ENCODE peak calls at places on chromosomes 2 and 18, in seven cellular contexts. One of them, this sample, is unnamed.
A peak's percentile ranks its signal among the peaks of the same experiment; 100 is the strongest.

GRCh38 chr2:237695201-237695780 is 67.9 kb downstream of the LRRFIP1 start:
- DNase-seq in mesenchymal stem cell: peak; percentile 97
- DNase-seq in ovary: no peak
- DNase-seq in A673: peak; percentile 75
- DNase-seq in neuronal stem cell: no peak
- DNase-seq in Panc1: peak; percentile 83
- DNase-seq in adrenal gland: no peak
- DNase-seq in this sample: peak; percentile 97

GRCh38 chr18:33821503-33821902 is 243.5 kb downstream of the ASXL3 start:
- DNase-seq in mesenchymal stem cell: peak; percentile 46
- DNase-seq in ovary: no peak
- DNase-seq in A673: no peak
- DNase-seq in neuronal stem cell: no peak
- DNase-seq in Panc1: no peak
- DNase-seq in adrenal gland: no peak
- DNase-seq in this sample: no peak

GRCh38 chr2:153606623-153607022 is 128.1 kb upstream of the RPRM start:
- DNase-seq in mesenchymal stem cell: no peak
- DNase-seq in ovary: no peak
- DNase-seq in A673: no peak
- DNase-seq in neuronal stem cell: no peak
- DNase-seq in Panc1: no peak
- DNase-seq in adrenal gland: no peak
- DNase-seq in this sample: no peak

GRCh38 chr18:32661486-32662299 is 111.1 kb downstream of the KLHL14 start:
- DNase-seq in mesenchymal stem cell: peak; percentile 61
- DNase-seq in ovary: no peak
- DNase-seq in A673: peak; percentile 42
- DNase-seq in neuronal stem cell: no peak
- DNase-seq in Panc1: peak; percentile 33
- DNase-seq in adrenal gland: no peak
- DNase-seq in this sample: no peak

GRCh38 chr2:933734-934295 is 16.8 kb upstream of the SNTG2 start:
- DNase-seq in mesenchymal stem cell: no peak
- DNase-seq in ovary: no peak
- DNase-seq in A673: no peak
- DNase-seq in neuronal stem cell: no peak
- DNase-seq in Panc1: no peak
- DNase-seq in adrenal gland: no peak
- DNase-seq in this sample: no peak

GRCh38 chr18:22694954-22695353 is 238.2 kb upstream of the RBBP8 start:
- DNase-seq in mesenchymal stem cell: peak; percentile 97
- DNase-seq in ovary: peak; percentile 70
- DNase-seq in A673: peak; percentile 35
- DNase-seq in neuronal stem cell: no peak
- DNase-seq in Panc1: no peak
- DNase-seq in adrenal gland: peak; percentile 95
- DNase-seq in this sample: peak; percentile 53

GRCh38 chr18:79507076-79507545 is 111.4 kb downstream of the NFATC1 start:
- DNase-seq in mesenchymal stem cell: no peak
- DNase-seq in ovary: peak; percentile 72
- DNase-seq in A673: no peak
- DNase-seq in neuronal stem cell: no peak
- DNase-seq in Panc1: no peak
- DNase-seq in adrenal gland: peak; percentile 42
- DNase-seq in this sample: no peak

GRCh38 chr18:47754311-47755101 is 176.0 kb downstream of the SMAD2 start:
- DNase-seq in mesenchymal stem cell: no peak
- DNase-seq in ovary: no peak
- DNase-seq in A673: peak; percentile 58
- DNase-seq in neuronal stem cell: peak; percentile 68
- DNase-seq in Panc1: no peak
- DNase-seq in adrenal gland: peak; percentile 36
- DNase-seq in this sample: no peak

GRCh38 chr2:210481601-210482124 is 5.1 kb upstream of the LANCL1 start:
- DNase-seq in mesenchymal stem cell: no peak
- DNase-seq in ovary: no peak
- DNase-seq in A673: no peak
- DNase-seq in neuronal stem cell: no peak
- DNase-seq in Panc1: no peak
- DNase-seq in adrenal gland: no peak
- DNase-seq in this sample: peak; percentile 37

GRCh38 chr2:61763605-61764034 is 90.2 kb downstream of the FAM161A start:
- DNase-seq in mesenchymal stem cell: peak; percentile 93
- DNase-seq in ovary: peak; percentile 84
- DNase-seq in A673: peak; percentile 81
- DNase-seq in neuronal stem cell: no peak
- DNase-seq in Panc1: peak; percentile 85
- DNase-seq in adrenal gland: peak; percentile 89
- DNase-seq in this sample: no peak

GRCh38 chr18:74453011-74453571 is 4.0 kb downstream of the DIPK1C start:
- DNase-seq in mesenchymal stem cell: no peak
- DNase-seq in ovary: no peak
- DNase-seq in A673: no peak
- DNase-seq in neuronal stem cell: peak; percentile 90
- DNase-seq in Panc1: no peak
- DNase-seq in adrenal gland: no peak
- DNase-seq in this sample: no peak

GRCh38 chr2:128316777-128317185 is 1.9 kb downstream of the HS6ST1 start:
- DNase-seq in mesenchymal stem cell: no peak
- DNase-seq in ovary: no peak
- DNase-seq in A673: no peak
- DNase-seq in neuronal stem cell: no peak
- DNase-seq in Panc1: no peak
- DNase-seq in adrenal gland: no peak
- DNase-seq in this sample: no peak

GRCh38 chr2:9946818-9947217 is 4.7 kb upstream of the GRHL1 start:
- DNase-seq in mesenchymal stem cell: no peak
- DNase-seq in ovary: no peak
- DNase-seq in A673: no peak
- DNase-seq in neuronal stem cell: no peak
- DNase-seq in Panc1: no peak
- DNase-seq in adrenal gland: no peak
- DNase-seq in this sample: no peak

GRCh38 chr2:218291934-218292699 is at the start of gene TMBIM1:
- DNase-seq in mesenchymal stem cell: peak; percentile 80
- DNase-seq in ovary: peak; percentile 81
- DNase-seq in A673: peak; percentile 86
- DNase-seq in neuronal stem cell: peak; percentile 61
- DNase-seq in Panc1: no peak
- DNase-seq in adrenal gland: peak; percentile 86
- DNase-seq in this sample: peak; percentile 38

GRCh38 chr2:218290316-218291261 is 1.7 kb downstream of the TMBIM1 start:
- DNase-seq in mesenchymal stem cell: no peak
- DNase-seq in ovary: no peak
- DNase-seq in A673: no peak
- DNase-seq in neuronal stem cell: no peak
- DNase-seq in Panc1: no peak
- DNase-seq in adrenal gland: no peak
- DNase-seq in this sample: no peak

GRCh38 chr2:218291318-218291933 is 877 bp downstream of the TMBIM1 start:
- DNase-seq in mesenchymal stem cell: no peak
- DNase-seq in ovary: no peak
- DNase-seq in A673: no peak
- DNase-seq in neuronal stem cell: no peak
- DNase-seq in Panc1: no peak
- DNase-seq in adrenal gland: peak; percentile 53
- DNase-seq in this sample: no peak

GRCh38 chr2:218292700-218293014 is 354 bp upstream of the TMBIM1 start:
- DNase-seq in mesenchymal stem cell: no peak
- DNase-seq in ovary: no peak
- DNase-seq in A673: no peak
- DNase-seq in neuronal stem cell: no peak
- DNase-seq in Panc1: no peak
- DNase-seq in adrenal gland: no peak
- DNase-seq in this sample: no peak

GRCh38 chr2:218289639-218290315 is 2.5 kb downstream of the TMBIM1 start:
- DNase-seq in mesenchymal stem cell: peak; percentile 82
- DNase-seq in ovary: no peak
- DNase-seq in A673: no peak
- DNase-seq in neuronal stem cell: no peak
- DNase-seq in Panc1: no peak
- DNase-seq in adrenal gland: peak; percentile 75
- DNase-seq in this sample: no peak
- H3K4me1 ChIP-seq in mesenchymal stem cell: peaks cover 44% of the 10 kb centered on the region
- H3K4me1 ChIP-seq in ovary: peaks cover 23% of the 10 kb centered on the region
- H3K4me1 ChIP-seq in A673: peaks cover 38% of the 10 kb centered on the region
- H3K4me1 ChIP-seq in neuronal stem cell: peaks cover 8% of the 10 kb centered on the region
- H3K4me1 ChIP-seq in Panc1: peaks cover 56% of the 10 kb centered on the region
- H3K4me1 ChIP-seq in adrenal gland: peaks cover 89% of the 10 kb centered on the region
- H3K4me1 ChIP-seq in this sample: peaks cover 86% of the 10 kb centered on the region

GRCh38 chr2:155547571-155547970 is 785.0 kb downstream of the NR4A2 start:
- DNase-seq in mesenchymal stem cell: no peak
- DNase-seq in ovary: no peak
- DNase-seq in A673: no peak
- DNase-seq in neuronal stem cell: no peak
- DNase-seq in Panc1: no peak
- DNase-seq in adrenal gland: no peak
- DNase-seq in this sample: no peak
- H3K27ac ChIP-seq in mesenchymal stem cell: no peak overlapping the region
- H3K27ac ChIP-seq in ovary: no peak overlapping the region
- H3K27ac ChIP-seq in A673: no peak overlapping the region
- H3K27ac ChIP-seq in neuronal stem cell: no peak overlapping the region
- H3K27ac ChIP-seq in Panc1: no peak overlapping the region
- H3K27ac ChIP-seq in adrenal gland: no peak overlapping the region
- H3K27ac ChIP-seq in this sample: no peak overlapping the region

GRCh38 chr2:219497495-219498279 is 1.0 kb upstream of the GMPPA start:
- DNase-seq in mesenchymal stem cell: peak; percentile 90
- DNase-seq in ovary: peak; percentile 90
- DNase-seq in A673: no peak
- DNase-seq in neuronal stem cell: no peak
- DNase-seq in Panc1: no peak
- DNase-seq in adrenal gland: peak; percentile 90
- DNase-seq in this sample: peak; percentile 84

GRCh38 chr2:219495531-219496122 is 3.1 kb upstream of the GMPPA start:
- DNase-seq in mesenchymal stem cell: peak; percentile 84
- DNase-seq in ovary: peak; percentile 60
- DNase-seq in A673: peak; percentile 91
- DNase-seq in neuronal stem cell: peak; percentile 77
- DNase-seq in Panc1: no peak
- DNase-seq in adrenal gland: peak; percentile 72
- DNase-seq in this sample: peak; percentile 46

GRCh38 chr2:219494952-219495530 is 3.6 kb upstream of the GMPPA start:
- DNase-seq in mesenchymal stem cell: no peak
- DNase-seq in ovary: no peak
- DNase-seq in A673: no peak
- DNase-seq in neuronal stem cell: no peak
- DNase-seq in Panc1: no peak
- DNase-seq in adrenal gland: no peak
- DNase-seq in this sample: no peak

GRCh38 chr2:219496781-219497494 is 1.8 kb upstream of the GMPPA start:
- DNase-seq in mesenchymal stem cell: peak; percentile 21
- DNase-seq in ovary: peak; percentile 65
- DNase-seq in A673: no peak
- DNase-seq in neuronal stem cell: no peak
- DNase-seq in Panc1: no peak
- DNase-seq in adrenal gland: peak; percentile 54
- DNase-seq in this sample: no peak

GRCh38 chr2:219496247-219496646 is 2.4 kb upstream of the GMPPA start:
- DNase-seq in mesenchymal stem cell: no peak
- DNase-seq in ovary: peak; percentile 34
- DNase-seq in A673: no peak
- DNase-seq in neuronal stem cell: no peak
- DNase-seq in Panc1: no peak
- DNase-seq in adrenal gland: no peak
- DNase-seq in this sample: no peak
- H3K4me1 ChIP-seq in mesenchymal stem cell: peaks cover 24% of the 10 kb centered on the region
- H3K4me1 ChIP-seq in ovary: peaks cover 3% of the 10 kb centered on the region
- H3K4me1 ChIP-seq in A673: peaks cover 30% of the 10 kb centered on the region
- H3K4me1 ChIP-seq in neuronal stem cell: peaks cover 7% of the 10 kb centered on the region
- H3K4me1 ChIP-seq in Panc1: peaks cover 15% of the 10 kb centered on the region
- H3K4me1 ChIP-seq in adrenal gland: peaks cover 30% of the 10 kb centered on the region
- H3K4me1 ChIP-seq in this sample: peaks cover 19% of the 10 kb centered on the region

GRCh38 chr2:234954551-234954992 is 2.8 kb downstream of the SH3BP4 start:
- DNase-seq in mesenchymal stem cell: peak; percentile 59
- DNase-seq in ovary: peak; percentile 44
- DNase-seq in A673: no peak
- DNase-seq in neuronal stem cell: no peak
- DNase-seq in Panc1: no peak
- DNase-seq in adrenal gland: peak; percentile 14
- DNase-seq in this sample: no peak

GRCh38 chr2:234951386-234952269 is at the start of gene SH3BP4:
- DNase-seq in mesenchymal stem cell: peak; percentile 84
- DNase-seq in ovary: peak; percentile 87
- DNase-seq in A673: peak; percentile 79
- DNase-seq in neuronal stem cell: peak; percentile 79
- DNase-seq in Panc1: no peak
- DNase-seq in adrenal gland: peak; percentile 84
- DNase-seq in this sample: peak; percentile 91

GRCh38 chr2:234950730-234951385 is 959 bp upstream of the SH3BP4 start:
- DNase-seq in mesenchymal stem cell: peak; percentile 79
- DNase-seq in ovary: peak; percentile 45
- DNase-seq in A673: no peak
- DNase-seq in neuronal stem cell: no peak
- DNase-seq in Panc1: no peak
- DNase-seq in adrenal gland: no peak
- DNase-seq in this sample: peak; percentile 29

GRCh38 chr2:234953116-234954031 is 1.6 kb downstream of the SH3BP4 start:
- DNase-seq in mesenchymal stem cell: peak; percentile 40
- DNase-seq in ovary: no peak
- DNase-seq in A673: no peak
- DNase-seq in neuronal stem cell: no peak
- DNase-seq in Panc1: no peak
- DNase-seq in adrenal gland: no peak
- DNase-seq in this sample: peak; percentile 63

GRCh38 chr2:234952270-234953115 is 676 bp downstream of the SH3BP4 start:
- DNase-seq in mesenchymal stem cell: peak; percentile 39
- DNase-seq in ovary: peak; percentile 48
- DNase-seq in A673: peak; percentile 32
- DNase-seq in neuronal stem cell: no peak
- DNase-seq in Panc1: no peak
- DNase-seq in adrenal gland: peak; percentile 53
- DNase-seq in this sample: no peak
- H3K27ac ChIP-seq in mesenchymal stem cell: peak overlapping the region; percentile 81
- H3K27ac ChIP-seq in ovary: peak overlapping the region; percentile 69
- H3K27ac ChIP-seq in A673: peak overlapping the region; percentile 76
- H3K27ac ChIP-seq in neuronal stem cell: no peak overlapping the region
- H3K27ac ChIP-seq in Panc1: peak overlapping the region; percentile 99
- H3K27ac ChIP-seq in adrenal gland: peak overlapping the region; percentile 76
- H3K27ac ChIP-seq in this sample: peak overlapping the region; percentile 53